ENCODE peak calls at places on chromosomes 5 and 9, in eight cellular contexts. M, D, T, J, S, G, K and B are unnamed samples.

GRCh38 chr9:126403451-126403850 is 76.8 kb downstream of the MVB12B start:
- DNase-seq in J (no peak), M (no peak), K (no peak), T (no peak), G (no peak), S (no peak), D (no peak), B (no peak)

GRCh38 chr5:176296-176823 is 14.9 kb upstream of the LRRC14B start:
- DNase-seq in T (no peak), S (no peak), J (peak; percentile 34), M (no peak), G (no peak), K (no peak), D (no peak), B (no peak)

GRCh38 chr5:71788794-71789193 is 69.7 kb downstream of the CARTPT start:
- DNase-seq in D (no peak), M (no peak), G (no peak), J (no peak), S (no peak), T (no peak), K (no peak), B (no peak)

GRCh38 chr5:75324791-75325190 is 12.2 kb upstream of the HMGCR start:
- DNase-seq in M (no peak), J (no peak), S (no peak), D (no peak), G (no peak), K (no peak), T (no peak), B (no peak)

GRCh38 chr5:75603421-75603820 is 7.8 kb upstream of the ANKDD1B start:
- DNase-seq in D (no peak), T (no peak), S (no peak), M (no peak), G (peak; percentile 84), J (no peak), K (no peak), B (no peak)

GRCh38 chr5:66009277-66009676 is 82.9 kb downstream of the ERBIN start:
- DNase-seq in K (no peak), M (no peak), G (no peak), D (no peak), S (no peak), T (no peak), J (no peak), B (no peak)

GRCh38 chr5:54713923-54714581 is 196.5 kb downstream of the SNX18 start:
- DNase-seq in J (no peak), D (no peak), M (no peak), S (no peak), G (peak; percentile 80), T (no peak), K (no peak), B (no peak)

GRCh38 chr9:4921449-4921848 is 63.6 kb upstream of the JAK2 start:
- DNase-seq in T (no peak), M (no peak), G (no peak), D (no peak), K (no peak), J (no peak), S (no peak), B (no peak)

GRCh38 chr9:13524245-13524644 is 244.8 kb upstream of the MPDZ start:
- DNase-seq in D (no peak), G (peak; percentile 63), M (no peak), K (no peak), S (no peak), J (no peak), T (no peak), B (no peak)

GRCh38 chr5:38715671-38716070 is 130.1 kb upstream of the OSMR start:
- DNase-seq in S (no peak), M (no peak), T (no peak), K (no peak), D (no peak), G (no peak), J (no peak), B (no peak)

GRCh38 chr5:41427505-41427904 is 82.9 kb downstream of the PLCXD3 start:
- DNase-seq in T (no peak), J (no peak), S (no peak), G (no peak), D (no peak), K (no peak), M (no peak), B (no peak)

GRCh38 chr9:131691969-131692611 is 47.8 kb downstream of the RAPGEF1 start:
- DNase-seq in M (no peak), K (no peak), D (no peak), G (no peak), T (no peak), S (no peak), J (no peak), B (no peak)

GRCh38 chr9:120395374-120395773 is 184.6 kb downstream of the CDK5RAP2 start:
- DNase-seq in T (no peak), D (no peak), M (no peak), G (no peak), J (no peak), S (no peak), K (no peak), B (no peak)

GRCh38 chr9:137269231-137269772 is 8.2 kb upstream of the TOR4A start:
- DNase-seq in D (peak; percentile 33), G (no peak), M (no peak), J (peak; percentile 39), T (no peak), S (peak; percentile 89), K (no peak), B (no peak)
- H3K27ac ChIP-seq in D (peak overlapping the region; percentile 47), G (peak overlapping the region; percentile 67), M (no peak overlapping the region), J (peak overlapping the region; percentile 2), T (no peak overlapping the region), S (peak overlapping the region; percentile 69), K (no peak overlapping the region), B (peak overlapping the region; percentile 70)

GRCh38 chr5:119328753-119329602 is 26.8 kb upstream of the TNFAIP8 start:
- DNase-seq in S (no peak), J (no peak), T (no peak), D (no peak), G (peak; percentile 81), M (peak; percentile 34), K (no peak), B (no peak)

GRCh38 chr5:119323630-119324000 is 32.2 kb upstream of the TNFAIP8 start:
- DNase-seq in J (no peak), M (no peak), T (no peak), G (peak; percentile 47), D (no peak), K (no peak), S (no peak), B (no peak)

GRCh38 chr5:119329701-119330100 is 26.1 kb upstream of the TNFAIP8 start:
- DNase-seq in M (no peak), T (no peak), G (no peak), S (no peak), J (no peak), D (no peak), K (no peak), B (no peak)

GRCh38 chr5:119324842-119325241 is 31.0 kb upstream of the TNFAIP8 start:
- DNase-seq in T (no peak), K (no peak), J (no peak), G (no peak), S (no peak), D (no peak), M (no peak), B (no peak)

DNA sequence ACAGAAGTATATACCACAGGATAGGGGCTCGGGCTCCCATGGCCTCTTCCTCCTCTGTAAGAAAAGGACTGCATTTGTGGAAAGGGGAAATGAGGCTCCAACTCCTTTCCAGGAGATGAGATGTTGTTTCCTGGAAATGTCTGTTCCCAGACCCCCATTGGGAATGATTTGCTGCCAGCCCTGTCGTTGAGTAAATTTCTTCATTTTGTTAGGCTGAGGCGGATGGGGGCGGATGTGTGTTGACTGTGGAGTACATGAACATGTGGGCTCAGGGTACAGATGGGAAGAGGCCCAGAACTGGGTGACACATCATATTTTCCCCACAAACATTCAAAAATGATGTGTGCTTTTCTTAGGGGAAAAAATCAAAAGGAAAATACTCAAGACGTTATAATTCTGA is 28.8 kb upstream of the TNFAIP8 start:
- DNase-seq in D (no peak), T (no peak), S (no peak), M (no peak), K (no peak), J (no peak), G (peak; percentile 47), B (no peak)
- H3K4me1 ChIP-seq in D (peaks cover 6% of the 10 kb centered on the region), T (peaks cover 5% of the 10 kb centered on the region), S (no peaks in the 10 kb centered on the region), M (peaks cover 96% of the 10 kb centered on the region), K (peaks cover 3% of the 10 kb centered on the region), J (peaks cover 39% of the 10 kb centered on the region), G (peaks cover 7% of the 10 kb centered on the region), B (peaks cover 97% of the 10 kb centered on the region)

GRCh38 chr5:98913911-98914310 is 14.9 kb downstream of the CHD1 start:
- DNase-seq in T (no peak), S (no peak), D (no peak), K (no peak), M (no peak), J (no peak), G (no peak), B (no peak)

GRCh38 chr5:98909363-98909762 is 19.4 kb downstream of the CHD1 start:
- DNase-seq in D (no peak), J (no peak), K (no peak), T (no peak), G (peak; percentile 9), S (no peak), M (no peak), B (no peak)

GRCh38 chr5:98907951-98908350 is 20.9 kb downstream of the CHD1 start:
- DNase-seq in K (no peak), G (no peak), J (no peak), S (no peak), M (no peak), T (no peak), D (no peak), B (no peak)

GRCh38 chr5:98906756-98907355 is 22.0 kb downstream of the CHD1 start:
- DNase-seq in S (no peak), G (peak; percentile 45), J (no peak), D (no peak), M (no peak), K (no peak), T (no peak), B (no peak)

DNA sequence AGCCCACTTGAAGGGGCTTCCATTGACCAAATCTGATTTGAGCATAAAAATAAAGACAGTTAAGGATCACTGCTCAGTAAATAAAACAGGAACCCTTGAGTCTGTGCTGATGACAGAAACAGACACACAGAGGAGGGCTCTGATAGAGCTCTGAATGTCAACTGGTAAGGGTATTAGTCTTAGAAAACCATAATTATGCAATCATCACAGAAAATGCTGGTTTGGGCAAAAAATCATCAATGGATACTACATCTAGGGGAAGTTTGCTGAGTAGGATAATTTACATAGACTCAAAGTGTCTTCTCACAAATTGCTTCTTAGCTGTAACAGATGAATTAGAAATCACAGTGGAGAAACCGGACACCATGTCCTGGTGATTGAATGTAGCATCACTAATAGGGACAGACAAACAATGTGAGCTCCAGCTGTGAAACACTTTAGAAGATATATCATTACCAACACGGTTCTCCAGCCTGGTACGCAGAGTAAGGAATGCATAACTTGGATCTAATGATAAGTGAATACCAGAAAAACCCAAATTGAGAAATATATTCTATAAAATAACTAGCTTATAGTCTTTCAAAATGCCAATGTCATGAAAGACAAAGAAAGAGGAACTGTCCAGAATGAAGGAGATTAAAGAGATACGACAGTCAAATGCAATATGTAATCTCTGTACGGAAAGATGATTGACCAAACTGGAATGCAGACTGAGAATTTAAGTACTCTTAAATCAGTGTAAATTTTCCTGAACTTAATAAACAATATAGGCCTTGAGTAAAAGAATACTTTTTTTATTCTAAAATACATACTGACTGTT is 17.4 kb downstream of the CHD1 start:
- DNase-seq in D (no peak), K (no peak), T (no peak), S (no peak), J (no peak), G (peak; percentile 35), M (no peak), B (no peak)
- H3K27ac ChIP-seq in D (no peak overlapping the region), K (no peak overlapping the region), T (no peak overlapping the region), S (no peak overlapping the region), J (no peak overlapping the region), G (no peak overlapping the region), M (no peak overlapping the region), B (no peak overlapping the region)

GRCh38 chr5:141524604-141525597 is 36.0 kb downstream of the PCDHGC5 start:
- DNase-seq in J (peak; percentile 86), K (peak; percentile 72), D (peak; percentile 93), G (peak; percentile 93), S (peak; percentile 93), T (peak; percentile 98), M (no peak), B (no peak)
- H3K4me1 ChIP-seq in J (peaks cover 27% of the 10 kb centered on the region), K (peaks cover 3% of the 10 kb centered on the region), D (no peaks in the 10 kb centered on the region), G (peaks cover 65% of the 10 kb centered on the region), S (no peaks in the 10 kb centered on the region), T (no peaks in the 10 kb centered on the region), M (no peaks in the 10 kb centered on the region), B (peaks cover 53% of the 10 kb centered on the region)